ENCODE peak calls at places on chromosome 1, in five cellular contexts. M, Q, S, K and J are unnamed samples. For H3K4me1, the result is how much of the 10 kb centered on the place peaks cover.

GRCh38 chr1:61388586-61388985 is 306.2 kb downstream of the NFIA start:
- DNase-seq in M (no peak), Q (no peak), S (no peak), K (peak), J (no peak)

GRCh38 chr1:31881698-31882000 is 56.5 kb downstream of the PTP4A2 start:
- DNase-seq in M (peak), Q (no peak), S (no peak), K (peak), J (peak)

GRCh38 chr1:2858676-2859075 is 57.2 kb upstream of the TTC34 start:
- DNase-seq in M (no peak), Q (no peak), S (no peak), K (no peak), J (no peak)

GRCh38 chr1:37149296-37149695 is 115.0 kb upstream of the GRIK3 start:
- DNase-seq in M (peak), Q (no peak), S (no peak), K (no peak), J (no peak)

GRCh38 chr1:192907545-192908243 is 98.9 kb downstream of the RGS2 start:
- DNase-seq in M (no peak), Q (no peak), S (no peak), K (peak), J (no peak)

GRCh38 chr1:41341756-41342562 is 19.3 kb upstream of the FOXO6 start:
- DNase-seq in M (peak), Q (peak), S (no peak), K (no peak), J (peak)

GRCh38 chr1:53379662-53380002 is 51.8 kb upstream of the LRP8 start:
- DNase-seq in M (no peak), Q (no peak), S (no peak), K (no peak), J (peak)

GRCh38 chr1:86950712-86951111 is 36.3 kb downstream of the HS2ST1 start:
- DNase-seq in M (no peak), Q (no peak), S (no peak), K (no peak), J (peak)

GRCh38 chr1:223233019-223233409 is 90.0 kb upstream of the TLR5 start:
- DNase-seq in M (no peak), Q (no peak), S (no peak), K (no peak), J (no peak)

GRCh38 chr1:66253330-66253921 is 280.5 kb upstream of the SGIP1 start:
- DNase-seq in M (no peak), Q (peak), S (no peak), K (peak), J (peak)

GRCh38 chr1:46065405-46065804 is 67.0 kb downstream of the PIK3R3 start:
- DNase-seq in M (no peak), Q (no peak), S (no peak), K (no peak), J (no peak)

GRCh38 chr1:30964706-30965105 is 56.1 kb upstream of the SDC3 start:
- DNase-seq in M (no peak), Q (no peak), S (peak), K (no peak), J (no peak)

GRCh38 chr1:99180915-99181314 is 83.4 kb upstream of the PLPPR4 start:
- DNase-seq in M (no peak), Q (no peak), S (no peak), K (no peak), J (no peak)

GRCh38 chr1:212858461-212859265 is 588 bp downstream of the FLVCR1 start:
- DNase-seq in M (peak), Q (peak), S (peak), K (peak), J (peak)

GRCh38 chr1:41581216-41582003 is 96.9 kb upstream of the EDN2 start:
- DNase-seq in M (no peak), Q (no peak), S (no peak), K (no peak), J (no peak)

GRCh38 chr1:5565726-5566125 is 426.5 kb downstream of the NPHP4 start:
- DNase-seq in M (no peak), Q (no peak), S (no peak), K (no peak), J (no peak)

GRCh38 chr1:93322349-93322748 is 23.4 kb upstream of the DR1 start:
- DNase-seq in M (peak), Q (no peak), S (no peak), K (no peak), J (no peak)

GRCh38 chr1:93516164-93516563 is 68.2 kb downstream of the FNBP1L start:
- DNase-seq in M (no peak), Q (no peak), S (no peak), K (no peak), J (no peak)

GRCh38 chr1:205971082-205971481 is 27.8 kb upstream of the SLC26A9 start:
- DNase-seq in M (no peak), Q (no peak), S (no peak), K (no peak), J (no peak)

GRCh38 chr1:205970486-205970885 is 27.2 kb upstream of the SLC26A9 start:
- DNase-seq in M (no peak), Q (no peak), S (no peak), K (peak), J (no peak)

GRCh38 chr1:205972081-205972480 is 28.8 kb upstream of the SLC26A9 start:
- DNase-seq in M (no peak), Q (no peak), S (no peak), K (no peak), J (no peak)

GRCh38 chr1:205967555-205968335 is 24.5 kb upstream of the SLC26A9 start:
- DNase-seq in M (no peak), Q (no peak), S (no peak), K (no peak), J (no peak)

GRCh38 chr1:205969229-205969628 is 26.0 kb upstream of the SLC26A9 start:
- DNase-seq in M (no peak), Q (no peak), S (no peak), K (no peak), J (no peak)
- H3K4me1 ChIP-seq in M (under half), Q (under half), S (under half), K (under half), J (under half)

GRCh38 chr1:76231320-76231719 is 156.8 kb downstream of the ST6GALNAC3 start:
- DNase-seq in M (no peak), Q (no peak), S (no peak), K (no peak), J (no peak)
- H3K4me1 ChIP-seq in M (under half), Q (under half), S (under half), K (under half), J (under half)

GRCh38 chr1:116515702-116516101 is 55.1 kb downstream of the CD58 start:
- DNase-seq in M (no peak), Q (no peak), S (no peak), K (no peak), J (no peak)

GRCh38 chr1:116518400-116518799 is 52.4 kb downstream of the CD58 start:
- DNase-seq in M (no peak), Q (no peak), S (no peak), K (no peak), J (no peak)

GRCh38 chr1:116513956-116514355 is 56.9 kb downstream of the CD58 start:
- DNase-seq in M (no peak), Q (no peak), S (peak), K (no peak), J (no peak)

GRCh38 chr1:116514708-116515525 is 55.9 kb downstream of the CD58 start:
- DNase-seq in M (no peak), Q (no peak), S (no peak), K (no peak), J (no peak)

DNA sequence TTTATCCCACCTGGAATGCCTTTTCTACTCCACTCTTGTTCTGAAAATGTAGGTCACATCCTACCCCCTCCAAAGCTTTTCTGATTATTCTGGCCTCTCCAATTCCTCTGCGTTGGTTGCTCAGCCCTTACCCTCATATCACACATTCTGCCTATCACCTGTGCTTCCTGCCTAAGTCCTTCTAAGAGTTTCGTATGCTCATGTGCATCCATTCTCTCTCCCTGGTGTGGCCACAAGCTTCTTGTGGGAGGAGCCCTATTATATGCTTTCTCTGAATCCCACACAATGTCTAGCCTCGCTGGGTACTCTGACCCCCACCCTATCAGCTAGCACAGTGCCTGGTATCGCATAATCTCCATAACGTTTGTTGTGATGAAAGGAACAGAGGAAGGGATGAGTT is 54.2 kb downstream of the CD58 start:
- DNase-seq in M (no peak), Q (no peak), S (no peak), K (no peak), J (no peak)
- H3K4me1 ChIP-seq in M (under half), Q (under half), S (under half), K (under half), J (under half)

GRCh38 chr1:173867753-173868265 is at the start of gene GAS5:
- DNase-seq in M (peak), Q (peak), S (peak), K (peak), J (peak)
- H3K4me1 ChIP-seq in M (half or more), Q (under half), S (half or more), K (under half), J (under half)

DNA sequence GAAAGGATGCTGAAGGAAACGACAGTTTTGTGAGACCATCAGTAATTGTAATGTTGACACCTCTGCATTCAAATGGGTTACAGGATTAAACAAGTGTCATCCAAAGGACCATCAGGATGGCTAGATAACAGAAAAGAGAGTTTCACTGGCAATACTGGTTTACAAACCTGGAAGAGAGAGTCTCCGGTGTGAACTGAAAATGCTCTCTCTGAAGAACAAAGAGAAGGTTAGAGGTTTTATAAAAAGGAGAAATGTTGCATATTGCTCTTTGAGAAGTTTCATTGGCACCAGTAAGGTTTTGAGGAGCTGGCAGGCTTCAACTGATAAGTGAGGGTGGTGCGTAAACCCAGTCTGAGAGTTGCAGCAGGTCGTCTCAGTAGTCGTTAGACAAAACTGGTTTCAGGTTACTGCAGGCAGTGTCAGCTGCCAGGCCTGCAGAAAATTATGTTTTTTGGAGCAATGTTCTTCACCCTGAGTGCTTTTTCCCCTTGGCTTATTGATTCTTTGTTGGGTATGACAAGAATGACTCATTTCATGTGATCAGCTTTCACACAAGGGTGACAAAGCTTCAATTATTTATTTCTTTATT is 42.2 kb downstream of the KCNK1 start:
- DNase-seq in M (no peak), Q (no peak), S (no peak), K (no peak), J (no peak)
- H3K4me1 ChIP-seq in M (under half), Q (under half), S (under half), K (under half), J (under half)